ENCODE peak calls at places on chromosomes 7 and 10, in eight cellular contexts. H is ELR; W is AG08396; A is T-helper 2 cell; E is anterior cingulate cortex; U is cardiac fibroblast; Z is stimulated activated effector memory CD8-positive, alpha-beta T cell treated with anti-CD3 and anti-CD28 coated beads, Interleukin-12 subunit alpha, Interleukin-12 subunit beta, amount 100 ng/mL, for 72 hours; Y is T follicular helper cell. B is an unnamed sample.

GRCh38 chr7:90599038-90599437 is 2.9 kb downstream of the CDK14 start:
- DNase-seq in H (peak), W (no peak), A (no peak), E (no peak), U (peak), Z (no peak), Y (no peak), B (no peak)

GRCh38 chr10:125232841-125233240 is 72.5 kb upstream of the CTBP2 start:
- DNase-seq in H (peak), W (no peak), A (no peak), E (no peak), U (no peak), Z (no peak), Y (no peak), B (no peak)

GRCh38 chr7:35729061-35729783 is 34.3 kb upstream of the HERPUD2 start:
- DNase-seq in H (no peak), W (no peak), A (no peak), E (no peak), U (no peak), Z (peak), Y (no peak), B (no peak)

GRCh38 chr10:6383099-6383812 is 180.5 kb downstream of the PFKFB3 start:
- DNase-seq in H (peak), W (peak), A (no peak), E (peak), U (peak), Z (no peak), Y (no peak), B (no peak)

GRCh38 chr7:45874408-45875131 is 1.7 kb upstream of the CCDC201 start:
- DNase-seq in H (peak), W (peak), A (no peak), E (no peak), U (peak), Z (no peak), Y (no peak), B (no peak)

GRCh38 chr10:109831846-109832245 is 91.5 kb downstream of the XPNPEP1 start:
- DNase-seq in H (no peak), W (no peak), A (no peak), E (no peak), U (no peak), Z (no peak), Y (no peak), B (no peak)

GRCh38 chr10:103278862-103279298 is 1.9 kb downstream of the INA start:
- DNase-seq in H (peak), W (peak), A (no peak), E (no peak), U (peak), Z (no peak), Y (peak), B (no peak)

GRCh38 chr10:17046989-17047388 is 82.6 kb downstream of the CUBN start:
- DNase-seq in H (no peak), W (no peak), A (no peak), E (no peak), U (no peak), Z (no peak), Y (no peak), B (no peak)

GRCh38 chr7:156005202-156005821 is 193.0 kb upstream of the SHH start:
- DNase-seq in H (no peak), W (no peak), A (no peak), E (no peak), U (no peak), Z (no peak), Y (no peak), B (no peak)

GRCh38 chr7:101884671-101885596 is 67.5 kb downstream of the CUX1 start:
- DNase-seq in H (no peak), W (no peak), A (no peak), E (no peak), U (no peak), Z (no peak), Y (no peak), B (no peak)

GRCh38 chr7:141700291-141700847 is 1.6 kb downstream of the DENND11 start:
- DNase-seq in H (peak), W (no peak), A (no peak), E (no peak), U (no peak), Z (no peak), Y (no peak), B (no peak)

GRCh38 chr7:128268233-128268632 is 27.2 kb downstream of the LEP start:
- DNase-seq in H (no peak), W (no peak), A (no peak), E (no peak), U (no peak), Z (no peak), Y (no peak), B (no peak)

GRCh38 chr7:40572810-40573470 is 438.1 kb downstream of the SUGCT start:
- DNase-seq in H (peak), W (no peak), A (no peak), E (no peak), U (peak), Z (no peak), Y (no peak), B (no peak)

GRCh38 chr10:9096288-9096687 is 1041.8 kb downstream of the GATA3 start:
- DNase-seq in H (no peak), W (no peak), A (peak), E (no peak), U (no peak), Z (no peak), Y (peak), B (peak)

GRCh38 chr7:87225696-87226095 is 6.2 kb upstream of the TMEM243 start:
- DNase-seq in H (peak), W (peak), A (no peak), E (no peak), U (peak), Z (no peak), Y (no peak), B (no peak)

GRCh38 chr7:151135866-151136514 is 31.5 kb downstream of the GBX1 start:
- DNase-seq in H (no peak), W (no peak), A (peak), E (no peak), U (no peak), Z (no peak), Y (no peak), B (no peak)

GRCh38 chr10:37727491-37728352 is 129.7 kb downstream of the ZNF248 start:
- DNase-seq in H (no peak), W (no peak), A (no peak), E (no peak), U (no peak), Z (no peak), Y (no peak), B (no peak)

GRCh38 chr7:121994625-121995410 is 121.9 kb downstream of the PTPRZ1 start:
- DNase-seq in H (peak), W (peak), A (no peak), E (peak), U (peak), Z (peak), Y (peak), B (no peak)

GRCh38 chr10:117373848-117374505 is 1.3 kb downstream of the PDZD8 start:
- DNase-seq in H (peak), W (peak), A (peak), E (peak), U (peak), Z (peak), Y (no peak), B (peak)

GRCh38 chr10:18539335-18539734 is 112.1 kb downstream of the NSUN6 start:
- DNase-seq in H (no peak), W (no peak), A (no peak), E (no peak), U (no peak), Z (no peak), Y (no peak), B (no peak)

GRCh38 chr10:133131754-133132710 is 28.0 kb upstream of the KNDC1 start:
- DNase-seq in H (no peak), W (no peak), A (no peak), E (no peak), U (no peak), Z (no peak), Y (no peak), B (no peak)

GRCh38 chr7:5282464-5283316 is at the start of gene SLC29A4:
- DNase-seq in H (peak), W (peak), A (no peak), E (peak), U (no peak), Z (no peak), Y (no peak), B (no peak)